ENCODE peak calls at places on chromosomes 7 and 10, in five cellular contexts. V is heart left ventricle; S is C1 segment of cervical spinal cord; W is NCI-H524; J is activated CD4-positive, alpha-beta T cell treated with anti-CD3 and anti-CD28 coated beads for 1 hour. E is an unnamed sample.

GRCh38 chr7:26284995-26285632 is 6.5 kb upstream of the SNX10 start:
- DNase-seq in V (no peak), S (no peak), W (peak), J (no peak), E (no peak)

GRCh38 chr7:117875566-117875965 is 2.3 kb upstream of the CTTNBP2 start:
- DNase-seq in V (peak), S (no peak), W (no peak), J (no peak), E (no peak)

GRCh38 chr7:157193274-157193673 is 54.5 kb downstream of the UBE3C start:
- DNase-seq in V (no peak), S (no peak), W (no peak), J (no peak), E (no peak)

GRCh38 chr7:129434846-129435318 is 650 bp downstream of the STRIP2 start:
- DNase-seq in V (no peak), S (no peak), W (no peak), J (no peak), E (peak)

GRCh38 chr7:3065724-3066143 is 22.1 kb upstream of the CARD11 start:
- DNase-seq in V (no peak), S (no peak), W (no peak), J (peak), E (no peak)

GRCh38 chr7:82017334-82017943 is 247.6 kb upstream of the HGF start:
- DNase-seq in V (no peak), S (no peak), W (no peak), J (no peak), E (no peak)

GRCh38 chr7:27863866-27864265 is 123.9 kb downstream of the TAX1BP1 start:
- DNase-seq in V (no peak), S (peak), W (no peak), J (no peak), E (no peak)

GRCh38 chr10:130751851-130752250 is 559.7 kb downstream of the TCERG1L start:
- DNase-seq in V (no peak), S (no peak), W (no peak), J (no peak), E (no peak)

GRCh38 chr7:46942574-46942973 is 639.3 kb downstream of the TNS3 start:
- DNase-seq in V (no peak), S (no peak), W (no peak), J (no peak), E (no peak)

GRCh38 chr7:135648235-135648634 is 14.1 kb upstream of the STMP1 start:
- DNase-seq in V (no peak), S (no peak), W (no peak), J (no peak), E (no peak)

GRCh38 chr10:62545667-62546066 is 171.5 kb downstream of the ZNF365 start:
- DNase-seq in V (peak), S (no peak), W (no peak), J (no peak), E (no peak)

GRCh38 chr7:82109288-82109687 is 334.3 kb downstream of the CACNA2D1 start:
- DNase-seq in V (no peak), S (no peak), W (no peak), J (no peak), E (no peak)

GRCh38 chr10:117373848-117374505 is 1.3 kb downstream of the PDZD8 start:
- DNase-seq in V (peak), S (peak), W (no peak), J (no peak), E (no peak)